ENCODE peak calls at places on chromosome 10, in five cellular contexts. M is upper lobe of right lung, Z is Peyer's patch, H is pancreas, K is HepG2. J is an unnamed sample.

GRCh38 chr10:1154531-1154930 is 98.3 kb downstream of the WDR37 start:
- DNase-seq in M (no peak), Z (peak; percentile 29), K (no peak), H (no peak), J (no peak)

GRCh38 chr10:120423350-120424197 is 33.5 kb upstream of the PLPP4 start:
- DNase-seq in M (peak; percentile 65), H (no peak), Z (peak; percentile 49), K (peak; percentile 29), J (no peak)

GRCh38 chr10:17847586-17848296 is 38.6 kb downstream of the MRC1 start:
- DNase-seq in H (no peak), K (no peak), Z (no peak), M (no peak), J (no peak)

GRCh38 chr10:106043833-106044232 is 1120.7 kb downstream of the SORCS1 start:
- DNase-seq in Z (no peak), M (no peak), K (no peak), H (no peak), J (no peak)

GRCh38 chr10:33136781-33137180 is 178.8 kb upstream of the ITGB1 start:
- DNase-seq in Z (peak; percentile 50), H (no peak), M (no peak), K (no peak), J (no peak)

GRCh38 chr10:10193848-10194247 is 823.8 kb upstream of the CELF2 start:
- DNase-seq in M (no peak), H (no peak), Z (no peak), K (no peak), J (no peak)

GRCh38 chr10:14671383-14671782 is 103.3 kb downstream of the FAM107B start:
- DNase-seq in K (no peak), M (no peak), Z (no peak), H (no peak), J (no peak)

GRCh38 chr10:46226232-46226631 is 60.6 kb upstream of the ANTXRL start:
- DNase-seq in Z (no peak), K (no peak), M (peak; percentile 48), H (no peak), J (no peak)

GRCh38 chr10:123270806-123271205 is 116.6 kb downstream of the BUB3 start:
- DNase-seq in K (no peak), Z (no peak), M (no peak), H (no peak), J (no peak)

GRCh38 chr10:124642076-124642710 is 102.0 kb downstream of the FAM53B start:
- DNase-seq in K (no peak), Z (no peak), H (peak; percentile 45), M (peak; percentile 85), J (no peak)

GRCh38 chr10:115830260-115830970 is 442.6 kb downstream of the GFRA1 start:
- DNase-seq in Z (no peak), K (no peak), H (no peak), M (no peak), J (no peak)

GRCh38 chr10:10816453-10816852 is 201.2 kb upstream of the CELF2 start:
- DNase-seq in K (no peak), Z (no peak), H (no peak), M (no peak), J (no peak)

GRCh38 chr10:94038024-94038423 is 44.3 kb downstream of the PLCE1 start:
- DNase-seq in Z (no peak), H (no peak), K (no peak), M (no peak), J (no peak)

GRCh38 chr10:47339759-47340612 is 8.2 kb upstream of the RBP3 start:
- DNase-seq in K (no peak), Z (peak; percentile 37), M (peak; percentile 40), H (no peak), J (no peak)

GRCh38 chr10:82150123-82150900 is 275.3 kb downstream of the NRG3 start:
- DNase-seq in H (peak; percentile 32), Z (no peak), M (peak; percentile 72), K (no peak), J (no peak)

GRCh38 chr10:84194424-84195043 is at the start of gene CDHR1:
- DNase-seq in M (peak; percentile 70), K (no peak), H (no peak), Z (peak; percentile 64), J (peak; percentile 52)

GRCh38 chr10:79390551-79391229 is 43.4 kb downstream of the PPIF start:
- DNase-seq in M (peak; percentile 62), K (no peak), Z (peak; percentile 50), H (peak; percentile 55), J (no peak)

GRCh38 chr10:31929260-31929985 is 792 bp upstream of the ARHGAP12 start:
- DNase-seq in Z (peak; percentile 86), M (peak; percentile 79), K (peak; percentile 77), H (peak; percentile 82), J (peak; percentile 25)

DNA sequence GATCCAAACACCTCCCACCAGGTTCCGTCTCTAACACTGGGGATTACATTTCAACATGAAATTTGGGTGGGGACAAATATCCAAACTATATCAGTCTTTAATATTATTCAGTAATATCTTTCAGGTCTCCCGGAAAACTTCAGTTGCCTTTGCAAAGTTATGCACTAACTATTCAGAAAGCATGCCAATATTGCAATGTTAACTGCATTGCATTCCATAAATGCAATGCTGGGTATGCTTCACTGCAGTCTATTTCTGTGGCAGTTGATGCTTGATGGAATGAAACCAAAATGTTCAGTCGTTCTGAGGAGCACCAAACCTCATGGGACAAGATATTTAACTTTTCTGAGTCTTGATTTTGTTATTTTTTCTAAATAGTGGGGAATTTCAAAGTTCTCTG is 147.5 kb downstream of the SLC16A9 start:
- DNase-seq in H (no peak), M (no peak), K (no peak), Z (no peak), J (no peak)
- H3K4me3 ChIP-seq in H (no peak overlapping the region), M (no peak overlapping the region), K (no peak overlapping the region), Z (no peak overlapping the region), J (no peak overlapping the region)

DNA sequence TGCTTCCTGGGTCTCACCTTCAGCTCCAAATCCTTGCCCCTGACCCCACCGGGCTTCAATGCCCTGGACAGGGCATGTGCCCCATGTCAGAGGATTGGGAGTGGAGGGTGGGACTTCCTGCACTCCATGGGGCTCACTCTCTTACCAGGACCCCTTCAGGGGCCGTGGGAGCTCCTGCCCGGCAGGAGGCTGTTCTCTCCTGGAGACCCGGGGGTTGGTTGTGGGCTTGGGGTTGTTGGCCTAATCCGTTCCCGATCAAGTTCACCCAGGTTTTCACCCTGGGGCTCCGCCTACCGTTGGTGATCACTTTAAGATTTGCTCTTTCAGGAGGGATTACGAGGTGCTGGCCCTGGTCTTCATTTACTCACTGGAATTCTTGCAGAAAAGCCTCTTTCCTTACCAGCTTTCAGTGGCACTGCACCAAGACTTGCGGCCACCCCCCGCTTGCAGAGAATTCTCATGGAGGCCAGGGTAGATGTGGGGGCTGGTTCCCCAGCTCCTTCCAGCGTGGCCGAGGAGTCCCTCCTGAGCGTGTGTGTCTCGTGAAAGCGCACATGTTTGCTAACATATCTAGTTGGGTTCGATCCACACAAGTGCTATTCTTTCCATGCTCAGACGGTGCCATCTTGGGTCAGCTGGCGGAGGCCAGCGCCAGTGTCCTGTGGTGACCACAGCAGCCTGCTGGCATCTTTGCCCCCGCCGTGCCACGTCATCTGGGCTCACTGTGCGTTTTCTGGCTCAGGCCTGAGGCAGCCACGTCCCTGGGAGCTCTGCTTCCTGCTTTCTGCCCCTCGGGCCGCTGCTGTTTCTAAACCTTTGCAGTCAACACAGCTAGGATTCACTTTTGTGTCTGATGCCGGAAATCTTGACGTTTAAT is 15.6 kb downstream of the PWWP2B start:
- DNase-seq in H (peak; percentile 87), Z (no peak), M (peak; percentile 68), K (no peak), J (no peak)
- H3K4me1 ChIP-seq in H (peaks cover 75% of the 10 kb centered on the region), Z (peaks cover 9% of the 10 kb centered on the region), M (peaks cover 54% of the 10 kb centered on the region), K (peaks cover 36% of the 10 kb centered on the region), J (peaks cover 6% of the 10 kb centered on the region)

GRCh38 chr10:92052088-92052487 is 128.5 kb downstream of the BTAF1 start:
- DNase-seq in Z (no peak), M (peak; percentile 85), H (no peak), K (no peak), J (no peak)
- H3K27me3 ChIP-seq in Z (no peaks in the 10 kb centered on the region), M (no peaks in the 10 kb centered on the region), H (no peaks in the 10 kb centered on the region), K (no peaks in the 10 kb centered on the region), J (no peaks in the 10 kb centered on the region)

DNA sequence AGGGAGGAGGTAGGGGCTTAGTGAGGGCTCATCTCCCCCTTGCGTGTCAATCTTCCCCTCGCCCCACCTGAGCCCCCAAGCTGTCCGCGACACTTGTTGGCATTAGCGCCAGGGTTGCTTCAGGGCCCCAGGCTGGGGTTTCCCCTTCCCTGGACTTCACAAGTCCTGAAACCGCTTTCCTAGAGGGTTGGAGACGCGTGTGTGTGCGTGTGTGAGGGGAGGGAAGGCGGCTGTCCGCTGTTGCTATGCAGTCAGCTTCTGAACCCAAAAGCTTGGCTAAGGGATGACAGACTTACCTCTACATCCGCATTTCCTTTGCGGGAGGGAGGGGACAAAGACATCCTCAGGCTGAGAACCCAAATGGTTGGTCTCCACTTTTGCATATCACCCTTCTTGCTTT is 803 bp downstream of the GOLGA7B start:
- DNase-seq in H (no peak), Z (no peak), K (no peak), M (no peak), J (peak; percentile 6)
- H3K4me3 ChIP-seq in H (peak overlapping the region; percentile 60), Z (peak overlapping the region; percentile 73), K (peak overlapping the region; percentile 33), M (peak overlapping the region; percentile 25), J (peak overlapping the region; percentile 64)

GRCh38 chr10:102451105-102451969 is at the start of gene C10orf95:
- DNase-seq in H (peak; percentile 79), M (peak; percentile 74), K (no peak), Z (peak; percentile 64), J (no peak)

GRCh38 chr10:102450124-102450373 is 1.3 kb downstream of the C10orf95 start:
- DNase-seq in Z (no peak), K (no peak), M (no peak), H (no peak), J (no peak)

GRCh38 chr10:102453502-102453901 is 2.2 kb upstream of the C10orf95 start:
- DNase-seq in Z (no peak), K (no peak), H (peak; percentile 8), M (no peak), J (no peak)

GRCh38 chr10:102450374-102451104 is 804 bp downstream of the C10orf95 start:
- DNase-seq in K (peak; percentile 75), M (peak; percentile 95), Z (peak; percentile 96), H (peak; percentile 95), J (peak; percentile 83)

GRCh38 chr10:102452672-102453340 is 1.5 kb upstream of the C10orf95 start:
- DNase-seq in H (no peak), M (no peak), Z (peak; percentile 61), K (no peak), J (no peak)
- H3K4me1 ChIP-seq in H (no peaks in the 10 kb centered on the region), M (peaks cover 41% of the 10 kb centered on the region), Z (no peaks in the 10 kb centered on the region), K (peaks cover 28% of the 10 kb centered on the region), J (peaks cover 16% of the 10 kb centered on the region)

DNA sequence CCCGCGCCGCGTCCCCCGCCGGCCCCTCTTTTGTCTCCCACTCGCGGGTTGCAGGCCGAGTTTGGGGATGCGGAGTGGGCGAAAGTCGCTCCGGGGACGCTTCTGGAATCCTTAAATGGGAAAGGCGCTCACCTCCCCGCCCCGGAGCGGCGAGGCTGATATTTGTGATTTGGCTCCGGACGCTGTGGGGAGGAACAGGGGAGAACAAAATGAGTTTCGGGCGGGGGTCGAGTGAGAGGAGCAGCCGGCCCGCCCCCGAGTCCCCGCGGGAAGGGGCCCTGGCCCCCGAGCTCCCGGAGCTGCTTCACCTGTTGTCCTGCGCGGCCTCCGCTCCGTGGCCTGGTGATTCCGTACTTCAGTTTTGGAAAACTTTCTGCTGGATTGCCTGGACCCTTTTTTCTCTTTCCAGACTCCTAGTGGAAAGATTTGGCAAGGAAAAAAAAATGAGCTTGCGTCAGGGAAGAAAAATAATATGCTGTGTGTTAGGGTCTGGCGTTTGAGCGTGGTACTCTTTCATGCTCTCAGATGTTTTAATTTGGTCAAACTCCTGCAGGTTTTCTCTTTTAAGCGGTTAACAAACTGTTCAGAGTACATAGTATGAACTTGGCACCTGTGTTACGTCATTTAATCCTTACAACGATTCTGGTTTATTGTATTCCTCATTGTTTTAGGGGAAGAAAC is 831 bp downstream of the BMPR1A start:
- DNase-seq in K (peak; percentile 62), Z (peak; percentile 53), M (peak; percentile 68), H (peak; percentile 75), J (no peak)
- H3K27me3 ChIP-seq in K (no peaks in the 10 kb centered on the region), Z (no peaks in the 10 kb centered on the region), M (peaks cover 16% of the 10 kb centered on the region), H (no peaks in the 10 kb centered on the region), J (no peaks in the 10 kb centered on the region)